ENCODE peak calls at places on chromosomes 1 and 21, in five cellular contexts. K is body of pancreas, L is substantia nigra, H is PC-3, O is Karpas-422. M is an unnamed sample.

GRCh38 chr1:166040635-166041034 is 126.2 kb downstream of the FAM78B start:
- DNase-seq in K (no peak), H (no peak), O (no peak), L (no peak), M (no peak)

GRCh38 chr1:94395748-94396309 is 22.4 kb upstream of the ABCD3 start:
- DNase-seq in O (no peak), K (no peak), H (no peak), L (no peak), M (no peak)

GRCh38 chr1:151408891-151409290 is 9.5 kb downstream of the PSMB4 start:
- DNase-seq in O (no peak), L (no peak), H (no peak), K (no peak), M (no peak)

GRCh38 chr1:107477233-107477632 is 336.4 kb downstream of the NTNG1 start:
- DNase-seq in H (no peak), L (no peak), K (no peak), O (peak), M (no peak)

GRCh38 chr1:36086529-36087232 is 2.0 kb upstream of the ADPRS start:
- DNase-seq in H (no peak), O (no peak), K (no peak), L (no peak), M (no peak)

GRCh38 chr1:169107673-169108160 is 1.2 kb downstream of the ATP1B1 start:
- DNase-seq in H (peak), O (no peak), L (peak), K (no peak), M (no peak)

GRCh38 chr1:45796381-45796780 is 7.0 kb upstream of the MAST2 start:
- DNase-seq in L (no peak), H (no peak), K (no peak), O (peak), M (no peak)

GRCh38 chr1:3677411-3677944 is 25.2 kb downstream of the TP73 start:
- DNase-seq in O (no peak), L (no peak), K (no peak), H (no peak), M (no peak)

GRCh38 chr1:25802915-25803314 is 2.9 kb downstream of the SELENON start:
- DNase-seq in K (no peak), L (no peak), H (no peak), O (peak), M (no peak)

GRCh38 chr1:12756756-12757433 is 10.9 kb downstream of the CFAP107 start:
- DNase-seq in L (no peak), H (no peak), K (no peak), O (no peak), M (no peak)

GRCh38 chr1:231240531-231240882 is 505 bp upstream of the GNPAT start:
- DNase-seq in H (peak), O (peak), K (no peak), L (no peak), M (no peak)

GRCh38 chr1:243818978-243819377 is 31.1 kb downstream of the AKT3 start:
- DNase-seq in K (no peak), O (no peak), L (no peak), H (no peak), M (no peak)

GRCh38 chr1:21939650-21940374 is 2.7 kb upstream of the HSPG2 start:
- DNase-seq in H (peak), K (peak), O (no peak), L (peak), M (no peak)

GRCh38 chr1:41498391-41498790 is 13.9 kb upstream of the EDN2 start:
- DNase-seq in O (no peak), L (no peak), H (peak), K (peak), M (no peak)

GRCh38 chr1:164891615-164892014 is 332.6 kb downstream of the PBX1 start:
- DNase-seq in O (no peak), H (peak), K (no peak), L (no peak), M (no peak)

GRCh38 chr21:42599486-42599885 is 53.9 kb upstream of the PDE9A start:
- DNase-seq in L (no peak), O (no peak), K (no peak), H (no peak), M (no peak)

GRCh38 chr1:54499097-54500029 is 48.7 kb upstream of the ACOT11 start:
- DNase-seq in L (no peak), H (peak), K (peak), O (peak), M (no peak)

GRCh38 chr1:9182784-9183257 is 51.8 kb upstream of the H6PD start:
- DNase-seq in O (no peak), H (no peak), L (no peak), K (no peak), M (no peak)

GRCh38 chr1:112904071-112904830 is 51.7 kb downstream of the SLC16A1 start:
- DNase-seq in H (peak), O (no peak), L (no peak), K (no peak), M (no peak)

GRCh38 chr1:232047473-232047872 is 420.9 kb downstream of the DISC1 start:
- DNase-seq in L (no peak), H (peak), K (no peak), O (no peak), M (no peak)

GRCh38 chr1:184583837-184584236 is 170.8 kb downstream of the EDEM3 start:
- DNase-seq in O (no peak), K (no peak), L (no peak), H (no peak), M (no peak)

GRCh38 chr1:205259361-205259832 is 31.7 kb downstream of the TMCC2 start:
- DNase-seq in L (no peak), H (no peak), K (no peak), O (no peak), M (no peak)

GRCh38 chr1:27157194-27157593 is 2.3 kb upstream of the SLC9A1 start:
- DNase-seq in L (no peak), H (no peak), O (no peak), K (no peak), M (no peak)
- H3K27ac ChIP-seq in L (no peak), H (no peak), O (no peak), K (no peak), M (no peak)

GRCh38 chr21:34885125-34885524 is 164.0 kb downstream of the RUNX1 start:
- DNase-seq in K (no peak), L (no peak), H (peak), O (no peak), M (no peak)
- H3K27ac ChIP-seq in K (peak), L (no peak), H (peak), O (peak), M (no peak)

GRCh38 chr1:23177438-23178380 is 9.1 kb upstream of the LUZP1 start:
- DNase-seq in O (peak), L (peak), H (peak), K (peak), M (no peak)
- H3K27ac ChIP-seq in O (no peak), L (peak), H (no peak), K (peak), M (no peak)

GRCh38 chr1:226003502-226004170 is 4.5 kb upstream of the SDE2 start:
- DNase-seq in K (no peak), O (no peak), H (no peak), L (no peak), M (no peak)

GRCh38 chr1:226004396-226004795 is 5.3 kb upstream of the SDE2 start:
- DNase-seq in L (no peak), H (no peak), K (no peak), O (no peak), M (no peak)

GRCh38 chr1:226001852-226002666 is 2.9 kb upstream of the SDE2 start:
- DNase-seq in H (peak), K (peak), L (peak), O (no peak), M (no peak)

GRCh38 chr1:226001088-226001487 is 1.9 kb upstream of the SDE2 start:
- DNase-seq in K (no peak), L (no peak), O (no peak), H (no peak), M (no peak)

DNA sequence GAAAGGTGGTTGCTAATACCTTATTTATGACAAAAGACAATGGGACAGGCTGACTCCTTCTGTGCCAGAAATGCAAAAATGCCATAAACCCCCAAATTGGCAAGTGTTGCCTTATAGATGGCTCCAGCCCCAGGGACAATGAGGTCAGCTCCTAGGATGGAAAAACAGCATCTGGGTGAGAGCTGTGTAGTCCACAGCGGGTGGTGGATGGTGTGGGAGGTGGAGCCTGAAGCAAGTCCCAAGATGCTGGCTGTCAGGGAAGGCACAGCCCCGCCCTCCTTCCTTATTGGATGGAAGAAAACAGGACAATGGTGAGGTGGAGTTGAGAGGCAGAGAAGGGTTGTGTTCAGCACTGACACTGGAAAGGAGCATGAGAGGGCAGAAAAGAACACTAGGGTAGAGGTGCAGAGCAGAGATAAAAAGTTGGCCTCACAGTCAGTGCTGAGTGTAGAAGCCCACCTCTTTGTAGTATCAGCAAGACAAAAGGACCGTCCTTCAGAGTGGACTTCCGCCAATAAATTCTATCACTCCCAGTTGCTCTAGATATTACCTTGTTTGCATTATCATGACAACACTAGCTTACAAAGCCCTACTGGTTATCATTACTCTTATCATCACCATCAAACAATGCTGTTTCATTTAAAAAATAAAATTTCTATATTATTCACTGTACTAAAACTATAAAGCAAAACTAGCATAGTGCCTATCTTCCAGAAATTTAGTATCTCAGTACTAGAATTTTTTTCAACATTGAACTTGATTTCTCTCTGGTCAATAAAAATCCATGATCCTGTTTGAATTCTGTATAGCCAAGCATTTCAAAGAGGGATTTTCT is 3.7 kb upstream of the SDE2 start:
- DNase-seq in H (no peak), O (no peak), L (no peak), K (peak), M (peak)
- H3K27ac ChIP-seq in H (no peak), O (no peak), L (peak), K (peak), M (no peak)

DNA sequence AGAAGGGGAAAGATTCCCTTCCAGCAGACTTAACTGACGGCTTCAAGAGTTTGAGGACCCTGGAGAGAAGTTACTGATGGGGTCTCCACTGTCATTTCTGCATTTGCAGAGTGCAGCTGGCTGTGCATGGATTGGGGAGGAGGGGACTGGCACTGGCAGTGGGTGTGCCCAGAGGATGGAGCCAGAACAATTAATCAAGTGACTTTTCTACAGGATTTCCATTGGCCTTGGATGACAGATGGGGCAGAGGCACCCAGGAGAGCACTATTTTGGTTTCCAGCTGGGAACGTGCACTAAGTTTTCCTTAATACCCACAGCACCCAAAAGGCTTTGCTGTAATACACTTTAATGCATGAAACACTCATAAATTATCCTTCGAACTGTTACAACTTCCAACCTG is 1.3 kb downstream of the NGF start:
- DNase-seq in H (no peak), K (no peak), L (no peak), O (no peak), M (no peak)
- H3K27ac ChIP-seq in H (no peak), K (no peak), L (no peak), O (no peak), M (no peak)

DNA sequence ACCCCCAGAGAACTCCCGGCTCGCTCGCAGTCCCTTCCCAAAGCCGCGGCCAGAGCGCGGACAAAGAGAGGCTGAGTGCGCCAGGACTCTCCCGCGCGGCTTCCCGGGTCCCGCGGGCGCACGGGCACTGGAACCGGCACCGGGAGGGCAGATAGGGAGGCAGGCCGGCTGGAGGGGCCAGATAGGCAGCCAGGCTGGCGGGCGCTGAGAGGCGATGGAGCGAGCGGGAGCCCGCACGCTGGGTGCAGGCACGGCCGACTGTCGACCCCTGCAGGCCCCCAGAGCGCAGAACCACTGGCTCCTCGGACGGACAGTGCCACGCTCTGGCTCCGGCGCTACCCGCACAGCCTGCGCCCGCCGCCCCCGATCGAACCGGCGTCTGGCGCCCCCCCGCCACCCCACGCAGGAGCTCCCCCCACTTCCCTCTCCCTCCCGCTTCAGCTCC is 634 bp downstream of the SLC6A9 start:
- DNase-seq in L (peak), H (no peak), O (peak), K (peak), M (no peak)
- H3K27ac ChIP-seq in L (peak), H (peak), O (no peak), K (peak), M (no peak)

DNA sequence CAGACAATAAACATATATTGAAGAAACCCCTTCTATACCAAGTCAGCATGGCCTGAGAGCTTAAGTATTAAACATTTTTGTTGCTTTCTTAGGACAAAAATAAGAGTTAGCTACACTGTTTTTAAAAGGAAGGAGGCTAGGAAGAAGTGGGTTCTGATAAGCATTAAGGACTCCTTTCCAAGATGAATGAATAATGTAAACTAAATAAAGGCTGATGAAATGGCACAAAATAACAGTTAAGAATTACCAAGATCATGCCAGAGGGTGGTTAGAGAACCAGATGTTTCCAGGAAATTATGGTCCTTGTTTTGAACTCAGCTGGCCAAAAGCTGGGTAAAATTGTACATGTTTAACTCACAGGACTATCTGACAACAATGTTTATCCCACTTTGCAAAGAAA is 114.1 kb upstream of the ETS2 start:
- DNase-seq in K (no peak), H (no peak), L (no peak), O (no peak), M (no peak)
- H3K27ac ChIP-seq in K (no peak), H (no peak), L (no peak), O (no peak), M (no peak)

GRCh38 chr1:1435911-1436633 is 582 bp downstream of the VWA1 start:
- DNase-seq in K (peak), O (no peak), H (no peak), L (no peak), M (no peak)
- H3K27ac ChIP-seq in K (peak), O (no peak), H (no peak), L (peak), M (no peak)